ENCODE peak calls at places on chromosome 20, in seven cellular contexts. G, L, W, M, P, O and U are unnamed samples.

GRCh38 chr20:59019217-59019616 is at the start of gene TUBB1:
- DNase-seq in M (no peak), O (no peak), W (no peak), L (no peak), P (no peak), G (no peak), U (no peak)

GRCh38 chr20:3177746-3178477 is 4.6 kb upstream of the LZTS3 start:
- DNase-seq in W (no peak), L (no peak), G (no peak), O (no peak), M (peak; percentile 17), P (no peak), U (no peak)

GRCh38 chr20:42706762-42707161 is 482.9 kb downstream of the PTPRT start:
- DNase-seq in L (no peak), O (no peak), M (no peak), G (no peak), P (no peak), W (no peak), U (no peak)

GRCh38 chr20:61965606-61966491 is 99.8 kb downstream of the TAF4 start:
- DNase-seq in L (no peak), M (no peak), P (no peak), G (no peak), W (no peak), O (no peak), U (no peak)

GRCh38 chr20:50058646-50059398 is 54.1 kb downstream of the UBE2V1 start:
- DNase-seq in L (no peak), O (no peak), G (no peak), P (no peak), W (no peak), M (no peak), U (no peak)

GRCh38 chr20:13041574-13042457 is 33.0 kb downstream of the SPTLC3 start:
- DNase-seq in O (peak; percentile 72), M (no peak), W (no peak), L (no peak), G (no peak), P (peak; percentile 21), U (no peak)

GRCh38 chr20:32344835-32345506 is 13.2 kb upstream of the ASXL1 start:
- DNase-seq in O (no peak), L (no peak), G (no peak), P (peak; percentile 20), W (no peak), M (no peak), U (no peak)

GRCh38 chr20:25860531-25861150 is 164.0 kb upstream of the ZNF337 start:
- DNase-seq in W (no peak), M (no peak), P (no peak), O (no peak), G (no peak), L (no peak), U (no peak)

GRCh38 chr20:63443606-63444395 is 28.7 kb downstream of the KCNQ2 start:
- DNase-seq in G (no peak), W (no peak), L (no peak), O (no peak), M (no peak), P (no peak), U (no peak)

GRCh38 chr20:62856931-62857619 is 4.5 kb downstream of the TCFL5 start:
- DNase-seq in W (no peak), P (no peak), O (no peak), M (no peak), L (no peak), G (peak; percentile 23), U (no peak)

GRCh38 chr20:49508435-49509199 is 26.1 kb upstream of the KCNB1 start:
- DNase-seq in L (no peak), M (no peak), P (peak; percentile 74), O (peak; percentile 53), G (no peak), W (peak; percentile 32), U (peak; percentile 63)

GRCh38 chr20:16385462-16385861 is 187.8 kb downstream of the KIF16B start:
- DNase-seq in W (no peak), M (no peak), G (no peak), L (no peak), O (no peak), P (no peak), U (no peak)

GRCh38 chr20:61927193-61927825 is 138.4 kb downstream of the TAF4 start:
- DNase-seq in W (no peak), O (no peak), M (peak; percentile 38), P (no peak), G (no peak), L (no peak), U (no peak)

GRCh38 chr20:56809668-56810067 is 180.6 kb downstream of the TFAP2C start:
- DNase-seq in G (no peak), M (no peak), O (no peak), P (no peak), W (no peak), L (no peak), U (no peak)

GRCh38 chr20:6819599-6819998 is 52.1 kb downstream of the BMP2 start:
- DNase-seq in M (no peak), O (peak; percentile 27), W (peak; percentile 32), P (no peak), L (no peak), G (no peak), U (no peak)

GRCh38 chr20:46230811-46231282 is 77.5 kb downstream of the CDH22 start:
- DNase-seq in G (no peak), W (peak; percentile 68), P (peak; percentile 43), O (peak; percentile 36), L (peak; percentile 33), M (no peak), U (no peak)

GRCh38 chr20:2283706-2284423 is 11.9 kb upstream of the TGM3 start:
- DNase-seq in O (no peak), G (no peak), W (peak; percentile 48), M (no peak), L (no peak), P (no peak), U (peak; percentile 31)

GRCh38 chr20:62709537-62709905 is 885 bp downstream of the NTSR1 start:
- DNase-seq in P (no peak), G (no peak), M (no peak), W (no peak), O (no peak), L (no peak), U (no peak)

GRCh38 chr20:46990017-46990810 is 95.6 kb downstream of the EYA2 start:
- DNase-seq in M (no peak), L (no peak), O (peak; percentile 6), W (peak; percentile 60), G (no peak), P (no peak), U (no peak)

GRCh38 chr20:57652865-57653545 is 32.8 kb upstream of the ZBP1 start:
- DNase-seq in L (no peak), M (peak; percentile 39), P (no peak), O (no peak), W (peak; percentile 14), G (no peak), U (no peak)

GRCh38 chr20:56155625-56156024 is 92.9 kb upstream of the MC3R start:
- DNase-seq in G (no peak), W (no peak), O (no peak), L (no peak), P (no peak), M (no peak), U (no peak)

GRCh38 chr20:61559706-61560315 is 307.8 kb downstream of the CDH4 start:
- DNase-seq in G (no peak), L (no peak), P (no peak), W (no peak), M (no peak), O (no peak), U (no peak)

GRCh38 chr20:59948828-59949720 is 8.9 kb downstream of the FAM217B start:
- DNase-seq in P (peak; percentile 62), W (peak; percentile 48), L (no peak), O (peak; percentile 79), G (no peak), M (no peak), U (peak; percentile 58)

GRCh38 chr20:52129611-52130010 is 62.0 kb downstream of the ZFP64 start:
- DNase-seq in G (no peak), L (no peak), P (no peak), M (no peak), O (no peak), W (no peak), U (peak; percentile 4)

GRCh38 chr20:59686404-59687346 is 82.3 kb downstream of the PHACTR3 start:
- DNase-seq in M (no peak), G (no peak), W (no peak), P (no peak), L (no peak), O (no peak), U (no peak)

GRCh38 chr20:48079028-48079427 is 293.7 kb upstream of the SULF2 start:
- DNase-seq in P (no peak), L (no peak), G (no peak), O (no peak), M (no peak), W (no peak), U (no peak)

DNA sequence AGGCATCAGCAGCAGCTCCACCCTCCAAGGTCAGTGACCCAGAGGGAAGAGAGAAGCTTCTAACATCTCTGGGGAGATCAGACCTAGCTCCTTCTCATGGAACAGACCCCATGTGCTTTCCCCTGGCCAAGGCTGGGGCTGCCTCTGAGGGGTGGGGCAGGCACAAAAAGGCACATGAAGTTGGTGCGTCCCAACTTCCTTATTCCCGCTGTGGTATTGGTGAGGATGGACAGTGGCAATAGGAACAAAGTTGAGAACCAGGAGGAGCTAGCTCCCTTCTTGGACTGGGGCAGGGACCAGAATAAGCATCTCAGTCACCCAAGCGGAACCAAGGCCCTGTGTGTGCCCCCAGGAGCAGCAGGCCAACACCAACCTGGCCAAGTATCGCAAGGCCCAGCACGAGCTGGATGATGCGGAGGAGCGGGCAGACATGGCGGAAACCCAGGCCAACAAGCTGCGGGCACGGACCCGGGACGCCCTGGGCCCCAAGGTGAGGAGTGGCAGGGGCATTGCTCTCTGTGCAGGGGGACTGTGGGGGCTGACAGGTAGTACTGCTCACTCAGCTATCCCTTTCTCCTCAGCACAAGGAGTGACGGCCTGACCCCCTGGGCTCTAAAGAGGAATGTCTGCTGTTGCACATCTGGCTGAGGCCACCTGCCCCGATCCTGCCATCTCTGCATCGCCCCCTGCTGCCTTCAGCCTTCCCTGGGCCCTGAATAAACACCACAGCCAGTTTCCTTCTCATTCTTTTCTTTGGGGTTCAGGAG is 46.1 kb downstream of the MYH7B start:
- DNase-seq in L (peak; percentile 12), G (no peak), P (no peak), M (peak; percentile 49), O (no peak), W (no peak), U (no peak)
- TF ChIP-seq CTCF in L (no peak), G (no peak), P (peak; percentile 41), M (peak; percentile 5), O (peak; percentile 29), W (no peak), U (peak; percentile 65)

GRCh38 chr20:10433623-10434466 is at the start of gene MKKS:
- DNase-seq in L (peak; percentile 93), P (peak; percentile 96), G (peak; percentile 95), O (peak; percentile 93), M (peak; percentile 96), W (peak; percentile 85), U (peak; percentile 90)
- TF ChIP-seq CTCF in L (no peak), P (peak; percentile 19), G (no peak), O (no peak), M (peak; percentile 9), W (no peak), U (no peak)

GRCh38 chr20:38731738-38732113 is 7.4 kb downstream of the SLC32A1 start:
- DNase-seq in G (no peak), W (no peak), L (no peak), M (no peak), P (no peak), O (no peak), U (no peak)
- TF ChIP-seq CTCF in G (no peak), W (no peak), L (no peak), M (no peak), P (peak; percentile 2), O (no peak), U (no peak)

GRCh38 chr20:24783631-24784492 is 165.2 kb upstream of the CST7 start:
- DNase-seq in W (peak; percentile 0), L (no peak), P (no peak), M (no peak), O (no peak), G (peak; percentile 30), U (no peak)
- TF ChIP-seq CTCF in W (no peak), L (no peak), P (peak; percentile 26), M (no peak), O (no peak), G (no peak), U (peak; percentile 31)